ENCODE peak calls at places on chromosomes 7 and 10, in eight cellular contexts. T, Y, S, P, J, Z, X and I are unnamed samples.

GRCh38 chr10:50572017-50572491 is 51.7 kb downstream of the SGMS1 start:
- DNase-seq in T (no peak), Y (no peak), S (no peak), P (peak), J (no peak), Z (no peak), X (no peak), I (no peak)

GRCh38 chr7:126702242-126703016 is 550.3 kb downstream of the GRM8 start:
- DNase-seq in T (no peak), Y (no peak), S (no peak), P (no peak), J (no peak), Z (no peak), X (peak), I (no peak)

GRCh38 chr7:2757904-2758672 is 70.1 kb downstream of the AMZ1 start:
- DNase-seq in T (no peak), Y (no peak), S (no peak), P (no peak), J (peak), Z (no peak), X (peak), I (peak)

GRCh38 chr10:80530251-80530650 is 7.5 kb upstream of the SH2D4B start:
- DNase-seq in T (no peak), Y (peak), S (no peak), P (no peak), J (peak), Z (peak), X (peak), I (no peak)

GRCh38 chr10:113362645-113363091 is 190.2 kb upstream of the HABP2 start:
- DNase-seq in T (no peak), Y (no peak), S (no peak), P (no peak), J (no peak), Z (no peak), X (peak), I (no peak)

GRCh38 chr7:115475774-115476407 is 554.0 kb downstream of the MDFIC start:
- DNase-seq in T (no peak), Y (peak), S (no peak), P (no peak), J (no peak), Z (no peak), X (no peak), I (no peak)

GRCh38 chr10:24518981-24519597 is 204.6 kb downstream of the ARHGAP21 start:
- DNase-seq in T (peak), Y (no peak), S (peak), P (peak), J (peak), Z (peak), X (peak), I (no peak)

GRCh38 chr7:39199951-39200350 is 222.2 kb downstream of the POU6F2 start:
- DNase-seq in T (no peak), Y (no peak), S (no peak), P (no peak), J (no peak), Z (no peak), X (no peak), I (no peak)

GRCh38 chr10:79560160-79560709 is at the start of gene SFTPA2:
- DNase-seq in T (no peak), Y (no peak), S (no peak), P (no peak), J (no peak), Z (no peak), X (no peak), I (no peak)

GRCh38 chr10:123093489-123093888 is 42.3 kb upstream of the HMX3 start:
- DNase-seq in T (no peak), Y (no peak), S (no peak), P (no peak), J (no peak), Z (no peak), X (no peak), I (no peak)

GRCh38 chr10:81728692-81729091 is 146.3 kb upstream of the NRG3 start:
- DNase-seq in T (no peak), Y (no peak), S (no peak), P (no peak), J (no peak), Z (no peak), X (no peak), I (no peak)

GRCh38 chr7:138477581-138477980 is 17.5 kb downstream of the TRIM24 start:
- DNase-seq in T (no peak), Y (no peak), S (no peak), P (no peak), J (no peak), Z (no peak), X (no peak), I (no peak)

GRCh38 chr10:91796332-91797076 is 1.7 kb upstream of the TNKS2 start:
- DNase-seq in T (no peak), Y (peak), S (peak), P (peak), J (peak), Z (peak), X (no peak), I (no peak)

GRCh38 chr10:35075228-35075627 is 14.9 kb downstream of the CUL2 start:
- DNase-seq in T (no peak), Y (no peak), S (no peak), P (no peak), J (no peak), Z (no peak), X (no peak), I (no peak)

GRCh38 chr10:48497965-48498770 is 106.7 kb downstream of the ARHGAP22 start:
- DNase-seq in T (no peak), Y (no peak), S (no peak), P (peak), J (no peak), Z (no peak), X (no peak), I (no peak)

GRCh38 chr7:1552200-1552599 is 3.8 kb downstream of the TMEM184A start:
- DNase-seq in T (no peak), Y (no peak), S (no peak), P (no peak), J (no peak), Z (no peak), X (no peak), I (no peak)

GRCh38 chr7:135933509-135934188 is 43.5 kb downstream of the MTPN start:
- DNase-seq in T (no peak), Y (no peak), S (no peak), P (no peak), J (no peak), Z (no peak), X (no peak), I (no peak)

GRCh38 chr10:812787-813186 is 118.7 kb downstream of the LARP4B start:
- DNase-seq in T (no peak), Y (no peak), S (no peak), P (no peak), J (no peak), Z (no peak), X (no peak), I (no peak)

GRCh38 chr10:123611876-123612275 is 54.3 kb upstream of the GPR26 start:
- DNase-seq in T (no peak), Y (no peak), S (no peak), P (no peak), J (no peak), Z (no peak), X (no peak), I (no peak)

GRCh38 chr10:112832361-112832878 is 117.6 kb upstream of the TCF7L2 start:
- DNase-seq in T (no peak), Y (no peak), S (no peak), P (no peak), J (no peak), Z (no peak), X (peak), I (no peak)

GRCh38 chr10:94076325-94076841 is 82.7 kb downstream of the PLCE1 start:
- DNase-seq in T (no peak), Y (no peak), S (no peak), P (peak), J (no peak), Z (no peak), X (peak), I (no peak)

GRCh38 chr7:921071-921461 is 33.4 kb downstream of the ADAP1 start:
- DNase-seq in T (no peak), Y (no peak), S (no peak), P (no peak), J (no peak), Z (no peak), X (no peak), I (no peak)

GRCh38 chr10:99304027-99304856 is 24.9 kb upstream of the CNNM1 start:
- DNase-seq in T (no peak), Y (no peak), S (no peak), P (peak), J (no peak), Z (no peak), X (no peak), I (no peak)

GRCh38 chr10:16856567-16856966 is 39.3 kb upstream of the RSU1 start:
- DNase-seq in T (no peak), Y (no peak), S (no peak), P (no peak), J (no peak), Z (no peak), X (no peak), I (no peak)

GRCh38 chr10:109475704-109476103 is 447.6 kb downstream of the XPNPEP1 start:
- DNase-seq in T (no peak), Y (no peak), S (no peak), P (no peak), J (no peak), Z (no peak), X (no peak), I (no peak)